ENCODE peak calls at places on chromosome 22, in four cellular contexts. One of them, this sample, is unnamed.

GRCh38 chr22:48645766-48646165 is 1181.9 kb downstream of the BRD1 start:
- DNase-seq in stimulated activated CD8-positive, alpha-beta memory T cell treated with anti-CD3 and anti-CD28 coated beads, Interleukin-2, amount 100 ng/mL, for 48 hours: no peak
- DNase-seq in CD4-positive, CD25-positive, alpha-beta regulatory T cell: no peak
- DNase-seq in frontal cortex: no peak
- DNase-seq in this sample: no peak

GRCh38 chr22:35638408-35638807 is 9.8 kb upstream of the APOL6 start:
- DNase-seq in stimulated activated CD8-positive, alpha-beta memory T cell treated with anti-CD3 and anti-CD28 coated beads, Interleukin-2, amount 100 ng/mL, for 48 hours: no peak
- DNase-seq in CD4-positive, CD25-positive, alpha-beta regulatory T cell: no peak
- DNase-seq in frontal cortex: peak
- DNase-seq in this sample: no peak

GRCh38 chr22:35950262-35950661 is 78.4 kb downstream of the RBFOX2 start:
- DNase-seq in stimulated activated CD8-positive, alpha-beta memory T cell treated with anti-CD3 and anti-CD28 coated beads, Interleukin-2, amount 100 ng/mL, for 48 hours: no peak
- DNase-seq in CD4-positive, CD25-positive, alpha-beta regulatory T cell: no peak
- DNase-seq in frontal cortex: no peak
- DNase-seq in this sample: no peak

GRCh38 chr22:45227645-45228400 is 12.9 kb downstream of the KIAA0930 start:
- DNase-seq in stimulated activated CD8-positive, alpha-beta memory T cell treated with anti-CD3 and anti-CD28 coated beads, Interleukin-2, amount 100 ng/mL, for 48 hours: no peak
- DNase-seq in CD4-positive, CD25-positive, alpha-beta regulatory T cell: no peak
- DNase-seq in frontal cortex: no peak
- DNase-seq in this sample: no peak

GRCh38 chr22:37681556-37682049 is 4.5 kb upstream of the NOL12 start:
- DNase-seq in stimulated activated CD8-positive, alpha-beta memory T cell treated with anti-CD3 and anti-CD28 coated beads, Interleukin-2, amount 100 ng/mL, for 48 hours: peak
- DNase-seq in CD4-positive, CD25-positive, alpha-beta regulatory T cell: peak
- DNase-seq in frontal cortex: peak
- DNase-seq in this sample: peak

GRCh38 chr22:32855023-32855756 is 53.7 kb downstream of the TIMP3 start:
- DNase-seq in stimulated activated CD8-positive, alpha-beta memory T cell treated with anti-CD3 and anti-CD28 coated beads, Interleukin-2, amount 100 ng/mL, for 48 hours: no peak
- DNase-seq in CD4-positive, CD25-positive, alpha-beta regulatory T cell: no peak
- DNase-seq in frontal cortex: no peak
- DNase-seq in this sample: no peak

GRCh38 chr22:49291781-49292180 is 535.9 kb downstream of the BRD1 start:
- DNase-seq in stimulated activated CD8-positive, alpha-beta memory T cell treated with anti-CD3 and anti-CD28 coated beads, Interleukin-2, amount 100 ng/mL, for 48 hours: no peak
- DNase-seq in CD4-positive, CD25-positive, alpha-beta regulatory T cell: no peak
- DNase-seq in frontal cortex: no peak
- DNase-seq in this sample: no peak

GRCh38 chr22:37485714-37486223 is 415 bp downstream of the MFNG start:
- DNase-seq in stimulated activated CD8-positive, alpha-beta memory T cell treated with anti-CD3 and anti-CD28 coated beads, Interleukin-2, amount 100 ng/mL, for 48 hours: peak
- DNase-seq in CD4-positive, CD25-positive, alpha-beta regulatory T cell: peak
- DNase-seq in frontal cortex: no peak
- DNase-seq in this sample: peak

GRCh38 chr22:17100621-17101020 is 15.8 kb downstream of the IL17RA start:
- DNase-seq in stimulated activated CD8-positive, alpha-beta memory T cell treated with anti-CD3 and anti-CD28 coated beads, Interleukin-2, amount 100 ng/mL, for 48 hours: no peak
- DNase-seq in CD4-positive, CD25-positive, alpha-beta regulatory T cell: no peak
- DNase-seq in frontal cortex: no peak
- DNase-seq in this sample: no peak

GRCh38 chr22:20388200-20388599 is 5.8 kb upstream of the ZNF74 start:
- DNase-seq in stimulated activated CD8-positive, alpha-beta memory T cell treated with anti-CD3 and anti-CD28 coated beads, Interleukin-2, amount 100 ng/mL, for 48 hours: no peak
- DNase-seq in CD4-positive, CD25-positive, alpha-beta regulatory T cell: no peak
- DNase-seq in frontal cortex: no peak
- DNase-seq in this sample: no peak

GRCh38 chr22:46038174-46038487 is 61.2 kb upstream of the WNT7B start:
- DNase-seq in stimulated activated CD8-positive, alpha-beta memory T cell treated with anti-CD3 and anti-CD28 coated beads, Interleukin-2, amount 100 ng/mL, for 48 hours: no peak
- DNase-seq in CD4-positive, CD25-positive, alpha-beta regulatory T cell: no peak
- DNase-seq in frontal cortex: no peak
- DNase-seq in this sample: no peak

This sample was measured in activated T-cell treated with anti-CD3 and anti-CD28 coated beads for 48 hours.